ENCODE peak calls at places on chromosomes 13 and 19, in seven cellular contexts. I is endothelial cell of umbilical vein, W is uterus, P is Peyer's patch, Y is IMR-90, G is transverse colon, M is tibial nerve. E is an unnamed sample. For H3K4me1, the result is how much of the 10 kb centered on the place peaks cover.

GRCh38 chr13:97715763-97716162 is 237.7 kb upstream of the IPO5 start:
- DNase-seq in I (no peak), P (no peak), W (no peak), M (no peak), Y (no peak), G (no peak), E (no peak)

GRCh38 chr19:5048727-5049553 is 80.0 kb downstream of the KDM4B start:
- DNase-seq in M (no peak), P (no peak), I (peak), W (peak), G (peak), Y (peak), E (no peak)

GRCh38 chr19:42370068-42370520 is 20.0 kb downstream of the CNFN start:
- DNase-seq in P (no peak), G (no peak), W (no peak), M (no peak), Y (no peak), I (no peak), E (no peak)

GRCh38 chr13:110023729-110024645 is 237.6 kb upstream of the IRS2 start:
- DNase-seq in I (no peak), G (peak), P (no peak), M (no peak), W (no peak), Y (peak), E (no peak)

GRCh38 chr13:103349664-103350063 is 283.4 kb upstream of the SLC10A2 start:
- DNase-seq in P (no peak), W (no peak), G (no peak), Y (no peak), M (no peak), I (no peak), E (no peak)

GRCh38 chr19:33296473-33297060 is 5.8 kb downstream of the CEBPA start:
- DNase-seq in Y (no peak), G (no peak), I (no peak), W (no peak), P (peak), M (no peak), E (no peak)

GRCh38 chr19:49468746-49469447 is 5.1 kb upstream of the FLT3LG start:
- DNase-seq in G (peak), P (no peak), I (no peak), M (peak), Y (no peak), W (peak), E (peak)

GRCh38 chr19:6765738-6766356 is 1.4 kb downstream of the SH2D3A start:
- DNase-seq in Y (no peak), I (no peak), M (no peak), W (no peak), P (peak), G (peak), E (no peak)

GRCh38 chr19:55687281-55688172 is 12.5 kb downstream of the EPN1 start:
- DNase-seq in Y (no peak), P (peak), G (peak), I (no peak), W (no peak), M (no peak), E (no peak)

GRCh38 chr13:100633461-100633860 is 41.1 kb downstream of the TMTC4 start:
- DNase-seq in M (no peak), I (no peak), Y (peak), G (no peak), W (no peak), P (no peak), E (no peak)

GRCh38 chr19:15948223-15949058 is at the start of gene OR10H4:
- DNase-seq in Y (no peak), W (no peak), I (no peak), M (no peak), G (no peak), P (no peak), E (no peak)

GRCh38 chr19:55005684-55006488 is 32.2 kb downstream of the GP6 start:
- DNase-seq in M (peak), I (no peak), P (no peak), G (no peak), W (no peak), Y (no peak), E (peak)

GRCh38 chr19:29677001-29677781 is 11.9 kb downstream of the PLEKHF1 start:
- DNase-seq in W (no peak), M (no peak), P (no peak), Y (no peak), I (no peak), G (no peak), E (no peak)

GRCh38 chr13:40983725-40984669 is 35.1 kb downstream of the ELF1 start:
- DNase-seq in I (peak), Y (no peak), P (no peak), W (no peak), M (no peak), G (no peak), E (no peak)
- H3K4me1 ChIP-seq in I (half or more), Y (under half), P (under half), W (under half), M (under half), G (under half), E (under half)

DNA sequence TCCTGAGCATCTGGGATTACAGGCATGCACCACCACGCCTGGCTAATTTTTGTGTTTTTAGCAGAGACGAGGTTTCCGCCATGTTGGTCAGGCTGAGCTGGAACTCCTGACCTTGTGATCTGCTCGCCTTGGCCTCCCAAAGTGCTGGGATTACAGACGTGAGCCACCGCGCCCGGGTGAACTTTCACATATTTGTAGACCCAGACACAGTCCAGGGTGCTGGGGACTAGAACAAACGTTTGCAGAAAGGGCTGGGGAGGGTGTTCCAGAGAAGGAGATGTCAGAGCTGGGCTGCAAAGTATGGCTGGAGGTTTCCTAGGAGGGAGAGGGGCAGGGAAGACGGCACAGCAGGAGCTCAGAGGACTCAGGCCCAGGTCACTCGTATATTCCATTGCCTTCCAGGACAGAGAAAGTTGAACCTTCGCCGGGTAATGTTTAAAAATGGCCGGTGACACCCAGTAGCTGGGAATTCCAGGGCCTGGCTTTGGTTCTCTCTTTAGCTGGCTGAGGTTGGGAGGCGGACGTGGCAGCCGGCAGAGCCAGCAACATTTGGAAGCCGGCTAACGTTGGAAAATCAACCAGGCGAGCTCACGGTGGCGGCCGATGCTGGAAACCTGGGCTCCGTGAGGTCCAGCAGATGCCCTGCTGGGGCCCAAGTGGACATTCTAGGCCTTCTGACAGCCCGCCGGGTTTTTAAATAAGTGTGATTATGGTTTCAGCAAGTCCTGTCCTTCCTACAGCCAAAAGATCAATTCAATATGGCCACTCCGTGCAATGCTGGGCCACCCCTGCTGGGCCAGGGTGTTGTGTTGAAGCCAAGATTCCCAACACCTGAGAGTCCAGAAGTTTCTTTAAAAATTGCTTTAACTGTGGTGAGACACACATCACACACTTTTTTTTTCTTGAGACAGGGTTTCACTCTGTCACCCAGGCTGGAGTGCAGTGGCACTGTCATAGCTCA is 41.5 kb downstream of the NFIC start:
- DNase-seq in W (peak), Y (no peak), G (no peak), P (no peak), M (peak), I (no peak), E (no peak)
- TF ChIP-seq POLR2A in W (no peak), Y (no peak), G (peak), P (no peak), M (no peak), I (no peak), E (no peak)

DNA sequence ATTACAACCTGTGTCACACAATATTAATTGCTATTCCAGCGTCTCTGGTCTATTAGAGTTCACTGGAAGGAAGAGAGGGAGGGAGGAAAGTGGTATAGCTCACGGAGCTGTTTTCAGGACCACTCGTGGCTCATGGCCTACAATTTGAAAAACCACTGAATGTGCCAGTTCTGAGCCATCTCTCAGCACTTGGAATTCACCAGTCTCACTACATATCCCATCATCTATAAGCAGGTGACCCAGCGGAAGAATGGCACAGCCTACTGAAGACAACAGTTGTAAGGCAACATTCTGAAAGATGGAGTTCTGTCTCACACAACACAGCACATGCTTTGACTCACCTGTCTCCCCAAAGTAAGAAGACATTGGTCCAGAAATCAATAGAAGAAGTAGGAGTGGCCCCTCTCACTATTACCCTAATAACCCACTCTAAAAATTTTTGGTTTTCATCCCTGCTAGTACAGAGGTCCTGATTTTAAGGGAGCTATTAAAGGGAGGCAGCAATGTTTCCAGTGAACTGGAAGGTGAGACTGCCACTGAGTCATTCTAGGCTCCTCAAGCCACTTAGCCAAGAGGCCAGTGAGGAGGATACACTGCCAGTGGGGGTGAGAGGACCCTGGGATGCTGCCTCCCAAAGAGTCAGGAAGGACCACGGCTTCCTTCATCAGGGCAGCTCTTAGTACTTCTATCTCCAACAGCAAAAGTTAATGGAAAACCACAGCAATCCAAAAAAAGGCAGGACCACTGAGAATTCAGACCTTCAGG is 50.0 kb upstream of the DOCK9 start:
- DNase-seq in G (no peak), I (no peak), M (no peak), Y (no peak), W (no peak), P (no peak), E (no peak)
- H3K4me1 ChIP-seq in G (under half), I (under half), M (under half), Y (under half), W (under half), P (under half), E (under half)

GRCh38 chr19:45419396-45419795 is 4.3 kb downstream of the ERCC1 start:
- DNase-seq in W (no peak), Y (no peak), I (no peak), P (no peak), M (no peak), G (peak), E (no peak)
- TF ChIP-seq POLR2A in W (no peak), Y (no peak), I (no peak), P (no peak), M (no peak), G (no peak), E (no peak)

GRCh38 chr19:13804830-13805683 is 9.8 kb downstream of the ZSWIM4 start:
- DNase-seq in I (no peak), P (no peak), Y (no peak), M (no peak), G (no peak), W (no peak), E (no peak)
- H3K4me1 ChIP-seq in I (under half), P (under half), Y (under half), M (under half), G (under half), W (under half), E (under half)

DNA sequence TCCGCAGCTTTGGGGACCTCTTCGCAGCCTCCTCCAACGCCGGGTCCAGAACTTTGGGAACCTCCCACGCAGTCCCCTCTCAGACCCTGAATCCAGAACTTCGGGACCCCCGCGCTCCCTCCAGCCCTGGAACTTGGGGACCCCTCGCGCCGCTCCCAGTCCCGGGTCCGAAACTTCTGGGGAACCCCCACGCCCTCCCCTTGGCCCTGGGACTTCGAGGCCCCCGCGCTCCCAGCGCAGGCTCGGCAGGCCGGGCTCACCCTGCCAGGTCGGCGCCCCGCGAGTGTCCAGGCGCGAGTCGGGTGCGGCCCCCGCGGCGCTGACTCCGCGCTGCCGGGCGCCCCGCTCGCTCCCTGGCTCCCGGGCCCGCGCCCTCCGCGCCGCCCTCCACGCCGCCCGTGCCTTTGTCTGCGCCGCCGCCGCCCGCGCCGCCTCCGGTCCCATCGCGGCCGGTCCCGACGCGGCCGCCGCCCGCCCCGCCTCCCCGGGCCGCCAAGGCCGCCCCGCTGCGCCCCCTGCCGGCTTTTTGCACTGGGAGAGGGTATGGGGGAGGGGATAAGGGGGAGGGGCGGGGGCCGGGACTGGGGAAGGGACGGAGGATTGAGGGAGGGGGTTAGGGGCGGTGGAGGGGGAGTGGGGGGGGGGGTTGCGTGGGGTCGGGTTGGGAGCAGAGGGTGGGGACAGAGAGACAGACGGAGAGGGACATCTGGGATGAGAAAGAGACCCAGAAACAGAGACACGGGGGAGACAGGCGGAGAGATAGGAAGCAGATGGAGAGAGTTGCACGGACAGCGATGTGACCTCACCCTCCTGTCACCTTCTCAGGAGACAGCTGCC is at the start of gene HOMER3:
- DNase-seq in I (peak), M (peak), W (peak), Y (peak), P (peak), G (peak), E (no peak)
- TF ChIP-seq POLR2A in I (no peak), M (peak), W (no peak), Y (peak), P (no peak), G (no peak), E (no peak)

DNA sequence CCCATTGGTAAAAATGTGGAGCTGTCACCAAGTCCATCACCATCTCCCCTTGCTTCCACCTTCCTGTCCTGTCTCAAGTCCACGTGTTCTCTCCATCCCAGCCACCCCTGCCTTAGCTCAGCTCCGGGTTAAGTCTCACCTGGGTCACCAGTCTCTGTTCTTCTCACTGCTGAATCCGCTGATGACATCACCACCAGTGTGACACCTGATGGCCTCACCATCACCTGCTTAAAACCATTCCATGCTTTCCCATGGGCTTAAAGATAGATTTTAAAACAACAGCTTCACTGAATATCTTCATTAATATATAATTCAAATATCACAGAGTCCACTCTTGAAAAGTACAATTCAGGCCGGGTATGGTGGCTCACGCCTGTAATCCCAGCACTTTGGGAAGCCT is 42.1 kb downstream of the RGCC start:
- DNase-seq in W (no peak), Y (no peak), G (no peak), P (no peak), M (no peak), I (no peak), E (no peak)
- H3K4me1 ChIP-seq in W (under half), Y (under half), G (under half), P (under half), M (under half), I (under half), E (under half)

DNA sequence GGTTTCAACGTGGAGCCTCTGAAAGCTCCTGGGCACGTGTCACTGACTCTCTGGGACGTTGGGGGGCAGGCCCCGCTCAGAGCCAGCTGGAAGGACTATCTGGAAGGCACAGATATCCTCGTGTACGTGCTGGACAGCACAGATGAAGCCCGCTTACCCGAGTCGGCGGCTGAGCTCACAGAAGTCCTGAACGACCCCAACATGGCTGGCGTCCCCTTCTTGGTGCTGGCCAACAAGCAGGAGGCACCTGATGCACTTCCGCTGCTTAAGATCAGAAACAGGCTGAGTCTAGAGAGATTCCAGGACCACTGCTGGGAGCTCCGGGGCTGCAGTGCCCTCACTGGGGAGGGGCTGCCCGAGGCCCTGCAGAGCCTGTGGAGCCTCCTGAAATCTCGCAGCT is 2.3 kb downstream of the ARL11 start:
- DNase-seq in M (no peak), G (no peak), P (no peak), I (no peak), Y (no peak), W (no peak), E (no peak)
- TF ChIP-seq POLR2A in M (no peak), G (no peak), P (no peak), I (no peak), Y (no peak), W (no peak), E (no peak)

DNA sequence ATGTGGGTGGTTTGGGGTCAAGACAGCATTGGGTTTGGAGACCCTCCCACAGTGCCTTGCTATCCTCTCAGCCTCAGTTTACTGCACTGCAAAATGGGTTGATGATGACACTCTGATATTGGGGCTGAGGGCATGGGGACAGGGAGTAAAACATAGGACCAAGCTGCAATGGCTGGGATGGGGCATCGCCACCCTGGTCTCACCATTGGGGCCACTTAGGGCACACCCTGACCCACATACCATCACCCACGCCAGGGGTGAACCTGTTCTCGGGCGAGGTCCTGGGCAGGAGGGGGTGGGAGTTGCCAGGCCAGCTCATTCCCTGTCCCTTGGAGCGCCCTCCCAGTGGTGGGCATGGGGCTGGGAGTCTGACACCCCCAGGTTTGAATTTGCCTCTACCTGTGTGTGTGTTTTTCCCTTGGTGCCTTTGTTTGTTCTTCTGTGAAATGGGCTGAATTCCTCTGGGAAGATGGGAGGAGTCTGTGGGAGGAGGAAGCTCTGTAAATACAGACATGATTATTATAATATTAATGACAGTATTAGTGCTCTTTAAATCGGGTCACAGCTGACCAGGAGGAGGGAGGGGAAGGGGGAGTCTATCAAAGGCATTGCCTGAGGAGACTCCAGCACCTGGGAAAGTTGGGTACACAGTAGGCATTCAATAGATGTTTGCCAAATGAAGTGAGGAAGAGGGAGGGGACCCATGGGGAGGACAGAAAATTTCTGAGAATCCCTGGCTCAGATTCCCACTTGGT is 2.2 kb upstream of the FCHO1 start:
- DNase-seq in Y (no peak), W (no peak), P (no peak), G (no peak), I (no peak), M (no peak), E (no peak)
- H3K4me1 ChIP-seq in Y (under half), W (under half), P (under half), G (under half), I (under half), M (under half), E (under half)

DNA sequence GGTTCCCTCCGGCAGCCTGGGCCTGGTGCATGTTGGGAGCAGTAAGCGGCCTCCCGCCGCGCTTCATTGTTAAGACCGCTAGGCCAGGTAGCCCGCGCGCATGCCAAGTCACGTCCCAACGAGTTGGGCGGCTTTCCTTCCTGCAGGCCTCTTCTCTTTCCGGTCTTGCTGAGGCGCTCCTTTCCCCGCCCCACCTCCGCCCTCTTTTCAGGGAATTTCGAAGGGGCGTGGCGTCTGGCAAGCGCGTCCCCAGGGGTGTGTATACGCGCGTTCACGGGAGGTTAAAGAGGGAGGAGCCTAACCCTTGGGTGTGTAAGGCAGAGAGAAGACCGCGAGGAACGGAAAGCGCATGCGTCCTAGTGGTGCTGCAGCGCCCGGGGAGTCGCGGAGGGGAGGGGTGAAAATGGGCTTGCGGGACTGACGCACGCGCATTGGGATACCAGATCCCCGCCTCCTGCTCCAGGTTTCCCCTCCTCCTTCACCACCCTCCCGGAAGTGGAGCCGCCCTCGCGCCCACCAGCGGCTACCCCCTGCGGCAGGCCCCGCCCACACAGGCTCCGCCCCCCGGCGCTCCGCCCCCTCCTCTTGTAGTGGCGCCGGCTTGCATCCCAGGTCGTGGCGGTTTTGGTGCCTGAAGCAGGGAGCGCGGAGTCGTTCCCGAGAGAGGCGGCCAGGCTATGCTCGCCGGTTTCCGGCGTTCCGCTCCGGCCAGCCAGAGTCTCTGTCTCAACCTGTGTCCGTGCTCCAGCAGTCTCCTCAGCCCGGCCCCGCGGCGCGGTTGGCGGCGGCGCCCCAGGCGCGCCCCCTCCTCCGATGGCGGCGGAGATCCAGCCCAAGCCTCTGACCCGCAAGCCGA is at the start of gene WDFY2:
- DNase-seq in W (peak), I (peak), G (peak), M (peak), P (peak), Y (peak), E (peak)
- TF ChIP-seq POLR2A in W (peak), I (no peak), G (peak), M (peak), P (peak), Y (peak), E (peak)